ENCODE peak calls at places on chromosome 16, in seven cellular contexts. J, G, K, P, A, B and N are unnamed samples.

GRCh38 chr16:83653785-83654184 is 154.0 kb upstream of the HSBP1 start:
- DNase-seq in B (no peak), K (peak), P (peak), A (no peak), G (no peak), J (no peak), N (peak)

GRCh38 chr16:20271893-20272292 is 55.4 kb downstream of the GP2 start:
- DNase-seq in G (no peak), A (no peak), P (no peak), J (no peak), B (no peak), K (no peak), N (no peak)

GRCh38 chr16:200388-200787 is 20.1 kb downstream of the HBQ1 start:
- DNase-seq in K (peak), B (no peak), A (peak), J (no peak), P (peak), G (peak), N (no peak)

GRCh38 chr16:49491736-49492089 is 118.1 kb downstream of the C16orf78 start:
- DNase-seq in J (peak), G (no peak), A (no peak), K (no peak), P (no peak), B (peak), N (no peak)

GRCh38 chr16:28237754-28238357 is 26.1 kb upstream of the XPO6 start:
- DNase-seq in K (no peak), J (no peak), P (no peak), B (no peak), G (no peak), A (no peak), N (no peak)

GRCh38 chr16:82657786-82658185 is 31.0 kb downstream of the CDH13 start:
- DNase-seq in P (no peak), A (no peak), G (no peak), B (no peak), J (no peak), K (no peak), N (no peak)

GRCh38 chr16:1677942-1678499 is at the start of gene JPT2:
- DNase-seq in A (no peak), G (peak), K (peak), J (peak), B (peak), P (peak), N (peak)

GRCh38 chr16:3076577-3076976 is 11.1 kb downstream of the IL32 start:
- DNase-seq in A (no peak), G (no peak), J (no peak), B (no peak), K (no peak), P (no peak), N (no peak)

GRCh38 chr16:70725912-70726828 is 40.3 kb upstream of the MTSS2 start:
- DNase-seq in G (no peak), J (peak), K (no peak), P (peak), B (peak), A (no peak), N (no peak)

GRCh38 chr16:57513371-57514102 is 22.8 kb downstream of the CCDC102A start:
- DNase-seq in K (peak), J (peak), B (no peak), P (no peak), G (no peak), A (no peak), N (no peak)

GRCh38 chr16:20191566-20191965 is 117.9 kb upstream of the GPR139 start:
- DNase-seq in K (no peak), J (no peak), G (no peak), P (peak), B (no peak), A (no peak), N (no peak)

GRCh38 chr16:88315543-88316105 is 67.1 kb upstream of the ZNF469 start:
- DNase-seq in J (peak), P (peak), A (no peak), G (no peak), K (peak), B (peak), N (no peak)

GRCh38 chr16:57277586-57277985 is 6.9 kb downstream of the PLLP start:
- DNase-seq in K (peak), A (peak), J (no peak), P (peak), G (no peak), B (no peak), N (peak)

GRCh38 chr16:49340466-49340865 is 33.1 kb upstream of the C16orf78 start:
- DNase-seq in B (no peak), K (no peak), G (no peak), A (no peak), P (no peak), J (no peak), N (no peak)

GRCh38 chr16:25219070-25219737 is 2.5 kb downstream of the AQP8 start:
- DNase-seq in A (no peak), B (no peak), G (no peak), J (no peak), P (no peak), K (no peak), N (no peak)

GRCh38 chr16:77288222-77288621 is 89.0 kb downstream of the SYCE1L start:
- DNase-seq in G (peak), J (no peak), B (no peak), P (peak), K (peak), A (peak), N (peak)

GRCh38 chr16:47460301-47460754 is 535 bp downstream of the ITFG1 start:
- DNase-seq in P (no peak), K (peak), J (no peak), A (peak), B (no peak), G (no peak), N (no peak)

GRCh38 chr16:50555892-50556673 is 7.9 kb downstream of the NKD1 start:
- DNase-seq in G (no peak), A (no peak), B (no peak), J (no peak), K (no peak), P (no peak), N (no peak)

GRCh38 chr16:1009358-1010150 is 28.0 kb downstream of the SOX8 start:
- DNase-seq in G (no peak), B (no peak), J (no peak), K (no peak), A (no peak), P (no peak), N (no peak)

GRCh38 chr16:64751906-64752305 is 370.0 kb downstream of the CDH11 start:
- DNase-seq in J (no peak), B (no peak), P (peak), G (peak), K (peak), A (no peak), N (peak)

GRCh38 chr16:74738134-74738541 is 36.5 kb downstream of the FA2H start:
- DNase-seq in J (peak), B (no peak), K (no peak), A (no peak), G (no peak), P (peak), N (no peak)

DNA sequence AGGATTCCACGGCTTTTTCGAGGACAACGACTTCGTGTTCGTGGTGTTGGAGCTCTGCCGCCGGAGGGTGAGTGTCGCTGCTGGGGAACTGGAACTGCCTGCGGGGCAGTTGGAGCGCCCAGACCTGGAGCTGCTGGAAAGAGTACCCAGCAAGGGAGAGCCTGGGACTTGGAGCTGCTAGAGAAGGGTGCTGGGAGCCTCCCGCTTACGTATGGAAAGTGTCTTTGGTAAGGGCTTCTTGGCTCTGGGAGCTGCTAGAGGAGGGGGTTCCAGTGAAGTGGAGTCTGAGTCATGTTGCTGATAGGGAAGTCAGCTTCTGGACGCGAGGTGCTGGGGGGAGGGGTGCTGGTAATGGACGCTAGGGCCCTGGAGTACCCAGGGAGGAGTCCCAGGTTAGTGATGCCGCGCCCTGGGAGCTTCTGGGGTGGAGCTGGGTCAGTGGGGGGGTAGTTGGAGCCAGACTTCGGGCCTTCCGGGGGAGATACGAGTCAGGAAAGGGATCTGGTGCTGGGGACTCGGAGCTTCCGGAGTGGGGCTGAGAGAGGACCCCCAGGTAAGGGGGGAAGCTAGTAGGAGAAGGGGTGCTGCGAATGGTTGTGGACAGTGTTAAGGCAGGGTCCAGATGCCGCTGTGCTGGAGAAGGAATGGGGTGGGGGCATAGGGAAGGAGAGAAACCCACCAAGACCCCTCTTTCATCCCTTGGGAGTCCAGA is 741 bp downstream of the PLK1 start:
- DNase-seq in B (peak), A (no peak), K (peak), J (peak), G (no peak), P (peak), N (no peak)
- H3K4me3 ChIP-seq in B (peak), A (peak), K (peak), J (no peak), G (peak), P (peak), N (peak)

GRCh38 chr16:66594739-66595138 is 9.8 kb upstream of the CMTM3 start:
- DNase-seq in A (no peak), B (no peak), J (no peak), K (no peak), G (no peak), P (no peak), N (no peak)
- H3K4me3 ChIP-seq in A (no peak), B (no peak), J (no peak), K (no peak), G (no peak), P (no peak), N (no peak)

DNA sequence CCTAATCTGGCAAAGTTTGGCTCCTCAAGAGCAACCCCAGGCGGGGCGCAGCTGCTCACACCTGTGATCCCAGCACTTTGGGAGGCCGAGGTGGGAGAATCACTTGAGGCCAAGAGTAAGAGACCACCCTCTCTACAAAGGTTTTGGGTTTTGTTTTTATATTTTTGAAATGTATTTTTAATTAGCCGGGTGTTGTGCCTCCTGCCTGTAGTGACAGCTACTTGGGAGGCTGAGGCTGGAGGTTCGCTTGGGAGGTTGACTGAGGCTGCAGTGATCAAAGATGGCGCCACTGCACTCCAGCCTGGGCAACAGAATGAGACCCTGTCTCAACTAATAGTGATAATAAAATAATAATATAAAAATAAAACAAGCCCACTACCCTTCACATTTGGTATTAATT is 756 bp upstream of the USP7 start:
- DNase-seq in A (no peak), K (no peak), B (no peak), P (no peak), G (no peak), J (no peak), N (no peak)
- H3K4me3 ChIP-seq in A (peak), K (peak), B (peak), P (peak), G (peak), J (no peak), N (peak)

DNA sequence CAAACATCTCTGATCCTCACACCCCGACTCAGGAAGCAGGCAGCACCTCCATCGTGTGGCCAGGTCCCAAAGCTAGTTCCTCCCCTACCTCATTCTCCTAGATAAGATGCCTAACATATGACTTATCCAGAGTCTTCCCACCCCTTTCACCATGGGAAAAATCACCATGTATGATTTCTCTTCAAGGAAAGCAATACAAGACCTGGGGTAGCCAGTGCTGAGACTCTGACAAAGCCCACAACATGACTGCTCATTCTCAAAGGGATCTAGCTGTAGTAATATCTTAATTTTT is 45.1 kb downstream of the CMTM4 start:
- DNase-seq in P (no peak), G (no peak), B (no peak), K (no peak), J (no peak), A (no peak), N (no peak)
- H3K4me3 ChIP-seq in P (no peak), G (no peak), B (peak), K (no peak), J (no peak), A (no peak), N (no peak)

GRCh38 chr16:29993903-29994612 is 1.4 kb downstream of the HIRIP3 start:
- DNase-seq in B (peak), G (no peak), J (no peak), P (no peak), K (no peak), A (no peak), N (no peak)
- H3K4me3 ChIP-seq in B (no peak), G (no peak), J (no peak), P (no peak), K (no peak), A (no peak), N (no peak)